ENCODE peak calls at places on chromosomes 3 and 15, in nine cellular contexts. W is brain microvascular endothelial cell, I is GM06990, F is uterus, T is tibial artery, Z is heart left ventricle, L is Panc1, H is neural progenitor cell, P is sigmoid colon. B is an unnamed sample.

GRCh38 chr15:47505712-47506542 is 211.4 kb upstream of the SEMA6D start:
- DNase-seq in Z (no peak), P (no peak), I (no peak), T (no peak), L (no peak), W (peak), H (no peak), F (no peak), B (no peak)

GRCh38 chr3:20326537-20326936 is 140.5 kb upstream of the SGO1 start:
- DNase-seq in F (no peak), H (no peak), Z (no peak), W (peak), T (no peak), L (no peak), I (no peak), P (no peak), B (no peak)

GRCh38 chr3:82055792-82056191 is 294.3 kb upstream of the GBE1 start:
- DNase-seq in L (no peak), F (no peak), H (no peak), P (no peak), T (no peak), Z (no peak), W (peak), I (no peak), B (no peak)

GRCh38 chr15:89150762-89151305 is 62.6 kb downstream of the ABHD2 start:
- DNase-seq in F (no peak), L (no peak), Z (no peak), W (no peak), H (no peak), I (no peak), T (no peak), P (peak), B (peak)

GRCh38 chr15:83112233-83112958 is 5.0 kb downstream of the TM6SF1 start:
- DNase-seq in T (no peak), W (peak), P (no peak), I (no peak), L (no peak), F (peak), Z (peak), H (no peak), B (peak)

GRCh38 chr3:8888296-8888915 is 74.9 kb downstream of the RAD18 start:
- DNase-seq in T (no peak), W (peak), Z (no peak), I (no peak), F (no peak), H (no peak), P (no peak), L (no peak), B (no peak)

GRCh38 chr3:107064445-107065060 is 312.7 kb upstream of the CCDC54 start:
- DNase-seq in T (peak), F (peak), P (peak), Z (peak), W (peak), L (peak), H (peak), I (no peak), B (peak)

GRCh38 chr3:186605561-186606545 is 7.0 kb upstream of the AHSG start:
- DNase-seq in L (no peak), F (no peak), I (no peak), Z (no peak), H (no peak), P (no peak), W (no peak), T (no peak), B (no peak)

GRCh38 chr3:183188895-183189462 is 26.4 kb upstream of the LAMP3 start:
- DNase-seq in H (peak), P (no peak), T (no peak), Z (no peak), I (no peak), L (no peak), W (peak), F (no peak), B (peak)

GRCh38 chr15:88637841-88638625 is 783 bp upstream of the ISG20 start:
- DNase-seq in P (no peak), H (no peak), L (no peak), F (no peak), T (peak), Z (no peak), W (no peak), I (no peak), B (no peak)

DNA sequence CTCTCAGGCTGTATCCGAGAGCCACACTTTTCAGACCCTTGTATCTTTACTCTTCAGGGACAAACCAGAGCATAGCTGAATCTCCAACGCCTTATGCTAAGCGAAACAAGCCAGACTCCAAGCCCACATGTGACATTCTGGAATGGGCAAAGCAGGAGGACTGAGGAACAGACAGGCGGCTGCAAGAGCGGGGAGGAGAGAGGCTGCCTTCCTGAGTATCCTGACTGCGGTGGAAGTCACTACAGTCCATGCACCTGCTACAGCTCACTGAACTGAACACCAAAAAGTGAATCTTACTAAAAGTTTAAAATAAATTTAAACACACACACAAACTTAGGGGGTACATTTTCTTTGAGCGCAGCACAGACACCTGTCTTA is 1.5 kb downstream of the CYFIP1 start:
- DNase-seq in T (peak), F (no peak), W (no peak), H (peak), I (no peak), L (no peak), Z (no peak), P (peak), B (no peak)
- H3K4me3 ChIP-seq in T (peak), F (peak), W (peak), H (peak), I (peak), L (peak), Z (peak), P (peak), B (peak)

GRCh38 chr3:48240711-48241491 is at the start of gene ZNF589:
- DNase-seq in F (peak), T (peak), I (peak), P (peak), Z (peak), W (peak), H (peak), L (peak), B (peak)
- TF ChIP-seq CTCF in F (peak), T (peak), I (peak), P (no peak), Z (peak), W (peak), H (peak), L (no peak), B (no peak)

GRCh38 chr3:42349765-42350594 is 60.4 kb downstream of the LYZL4 start:
- DNase-seq in F (no peak), I (no peak), H (no peak), T (no peak), W (no peak), Z (no peak), P (no peak), L (no peak), B (no peak)

GRCh38 chr3:42340466-42340865 is 69.9 kb downstream of the LYZL4 start:
- DNase-seq in I (no peak), H (no peak), T (no peak), P (no peak), F (no peak), Z (no peak), L (no peak), W (no peak), B (no peak)

GRCh38 chr3:42351221-42351620 is 59.2 kb downstream of the LYZL4 start:
- DNase-seq in I (no peak), F (no peak), H (no peak), P (no peak), Z (no peak), W (peak), L (no peak), T (no peak), B (no peak)

GRCh38 chr3:42347928-42348327 is 62.5 kb downstream of the LYZL4 start:
- DNase-seq in L (no peak), Z (no peak), F (no peak), W (no peak), H (no peak), T (no peak), I (no peak), P (no peak), B (no peak)

GRCh38 chr3:42345811-42346210 is 64.6 kb downstream of the LYZL4 start:
- DNase-seq in F (no peak), T (no peak), H (no peak), W (no peak), Z (no peak), L (no peak), I (no peak), P (no peak), B (no peak)
- H3K4me3 ChIP-seq in F (no peak), T (no peak), H (no peak), W (no peak), Z (no peak), L (no peak), I (no peak), P (no peak), B (no peak)

GRCh38 chr15:92079047-92079446 is 225.5 kb downstream of the SLCO3A1 start:
- DNase-seq in T (no peak), Z (no peak), I (no peak), L (no peak), P (no peak), W (no peak), F (no peak), H (peak), B (no peak)
- TF ChIP-seq CTCF in T (no peak), Z (peak), I (peak), L (peak), P (no peak), W (peak), F (no peak), H (peak), B (no peak)

GRCh38 chr3:172708905-172709775 is 1.7 kb downstream of the NCEH1 start:
- DNase-seq in H (no peak), P (no peak), T (no peak), F (no peak), W (no peak), I (no peak), Z (no peak), L (no peak), B (no peak)
- H3K4me3 ChIP-seq in H (peak), P (peak), T (peak), F (peak), W (no peak), I (no peak), Z (peak), L (peak), B (no peak)

GRCh38 chr15:68373028-68373427 is 58.9 kb downstream of the ITGA11 start:
- DNase-seq in T (peak), F (peak), P (peak), I (no peak), W (no peak), Z (peak), H (no peak), L (no peak), B (no peak)

GRCh38 chr15:68371160-68371559 is 60.8 kb downstream of the ITGA11 start:
- DNase-seq in I (no peak), F (peak), T (peak), L (no peak), H (no peak), P (peak), W (no peak), Z (peak), B (no peak)

GRCh38 chr15:68370768-68371151 is 61.2 kb downstream of the ITGA11 start:
- DNase-seq in P (peak), H (no peak), W (no peak), I (no peak), Z (peak), L (no peak), T (peak), F (no peak), B (no peak)

GRCh38 chr15:68371851-68372250 is 60.1 kb downstream of the ITGA11 start:
- DNase-seq in Z (no peak), P (peak), W (no peak), I (no peak), F (no peak), H (no peak), L (no peak), T (peak), B (no peak)

DNA sequence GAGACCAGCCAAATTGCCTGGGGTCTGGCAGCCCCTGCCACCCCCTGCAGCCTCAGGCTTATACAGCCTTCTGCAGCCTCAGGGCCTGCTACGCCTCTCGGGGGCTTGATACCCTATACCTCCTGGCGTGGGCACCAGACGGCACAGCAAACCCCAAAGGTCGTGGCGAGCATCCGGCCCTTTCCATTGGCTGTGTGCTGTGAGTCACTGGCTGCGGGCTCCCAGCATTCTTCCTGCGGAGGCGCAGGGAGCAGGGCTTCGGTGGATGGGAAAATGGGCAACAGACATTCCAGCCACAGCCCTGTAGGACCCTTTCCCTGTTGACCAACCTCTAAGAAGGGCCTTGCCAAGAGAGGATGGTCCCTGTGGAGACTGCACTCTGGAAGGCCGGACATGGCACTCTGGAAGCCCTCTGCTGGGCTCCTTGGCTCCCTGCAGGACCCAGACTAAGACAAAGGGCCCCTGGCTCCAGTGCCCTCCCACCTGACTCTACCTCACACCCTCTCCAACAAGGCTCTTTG is 59.6 kb downstream of the ITGA11 start:
- DNase-seq in W (peak), L (no peak), T (peak), Z (peak), P (peak), H (peak), I (no peak), F (peak), B (peak)
- TF ChIP-seq CTCF in W (peak), L (peak), T (peak), Z (peak), P (no peak), H (peak), I (peak), F (no peak), B (peak)

GRCh38 chr15:60651155-60651554 is 172.2 kb upstream of the ICE2 start:
- DNase-seq in L (no peak), W (no peak), I (no peak), Z (no peak), H (no peak), F (no peak), T (no peak), P (no peak), B (no peak)

GRCh38 chr15:60652870-60653269 is 173.9 kb upstream of the ICE2 start:
- DNase-seq in H (no peak), T (no peak), P (no peak), L (no peak), Z (no peak), F (no peak), W (no peak), I (no peak), B (no peak)

GRCh38 chr15:60649845-60650548 is 171.1 kb upstream of the ICE2 start:
- DNase-seq in W (no peak), I (peak), P (no peak), L (no peak), T (no peak), Z (no peak), H (no peak), F (no peak), B (no peak)

GRCh38 chr15:60652245-60652644 is 173.3 kb upstream of the ICE2 start:
- DNase-seq in Z (no peak), H (no peak), W (no peak), T (no peak), F (no peak), L (no peak), I (no peak), P (no peak), B (no peak)

GRCh38 chr15:60651734-60652141 is 172.8 kb upstream of the ICE2 start:
- DNase-seq in W (no peak), L (no peak), F (no peak), I (peak), P (no peak), H (peak), T (no peak), Z (no peak), B (no peak)
- H3K4me3 ChIP-seq in W (no peak), L (no peak), F (no peak), I (no peak), P (no peak), H (no peak), T (no peak), Z (no peak), B (no peak)

B was measured in thyroid gland.